ENCODE peak calls at places on chromosomes 5 and 9, in four cellular contexts. M is T-helper 1 cell, B is NCI-H774, X is GM10248. E is an unnamed sample.

GRCh38 chr5:109987970-109988369 is 298.2 kb downstream of the MAN2A1 start:
- DNase-seq in B (no peak), M (no peak), X (no peak), E (no peak)

GRCh38 chr5:34026089-34026761 is 16.8 kb downstream of the C1QTNF3 start:
- DNase-seq in M (no peak), B (no peak), X (no peak), E (no peak)

GRCh38 chr5:4050203-4050602 is 454.6 kb downstream of the IRX1 start:
- DNase-seq in B (no peak), X (no peak), M (no peak), E (peak)

GRCh38 chr5:120062515-120062917 is 401.6 kb upstream of the PRR16 start:
- DNase-seq in M (no peak), B (no peak), X (no peak), E (no peak)

GRCh38 chr5:142012792-142013388 is at the start of gene GNPDA1:
- DNase-seq in X (peak), M (peak), B (peak), E (peak)

GRCh38 chr5:134784241-134784920 is 25.8 kb downstream of the DDX46 start:
- DNase-seq in B (no peak), M (no peak), X (no peak), E (no peak)

GRCh38 chr5:111932628-111933027 is 175.6 kb upstream of the NREP start:
- DNase-seq in B (no peak), M (no peak), X (no peak), E (no peak)

GRCh38 chr9:133043449-133044035 is 12.7 kb downstream of the GTF3C5 start:
- DNase-seq in M (no peak), X (peak), B (no peak), E (no peak)

GRCh38 chr9:96874947-96875459 is 20.7 kb upstream of the ZNF782 start:
- DNase-seq in M (no peak), X (peak), B (peak), E (peak)

GRCh38 chr5:31149072-31149471 is 44.4 kb upstream of the CDH6 start:
- DNase-seq in B (no peak), M (no peak), X (no peak), E (no peak)

GRCh38 chr9:100394032-100394695 is 32.8 kb upstream of the MSANTD3 start:
- DNase-seq in X (no peak), M (no peak), B (no peak), E (no peak)

GRCh38 chr9:132422574-132422973 is 12.6 kb downstream of the CFAP77 start:
- DNase-seq in M (no peak), X (no peak), B (no peak), E (no peak)

GRCh38 chr9:79551999-79552398 is 19.8 kb upstream of the TLE4 start:
- DNase-seq in X (no peak), M (no peak), B (no peak), E (no peak)

GRCh38 chr9:12748016-12748415 is 26.8 kb upstream of the LURAP1L start:
- DNase-seq in B (no peak), M (no peak), X (no peak), E (no peak)

GRCh38 chr9:128494108-128494742 is 10.3 kb upstream of the GLE1 start:
- DNase-seq in X (no peak), B (peak), M (no peak), E (no peak)

GRCh38 chr9:16870606-16871357 is at the start of gene BNC2:
- DNase-seq in B (no peak), M (no peak), X (peak), E (peak)

GRCh38 chr9:104895572-104895971 is 32.4 kb downstream of the ABCA1 start:
- DNase-seq in X (no peak), B (no peak), M (no peak), E (no peak)

GRCh38 chr9:114619205-114619758 is 8.2 kb downstream of the TMEM268 start:
- DNase-seq in X (peak), B (no peak), M (no peak), E (peak)

GRCh38 chr9:72356019-72356653 is 8.9 kb downstream of the ZFAND5 start:
- DNase-seq in M (no peak), B (no peak), X (no peak), E (no peak)

GRCh38 chr5:136174021-136174659 is 18.8 kb downstream of the SMIM32 start:
- DNase-seq in X (peak), B (peak), M (no peak), E (peak)

GRCh38 chr5:52915176-52915875 is 73.8 kb upstream of the ITGA2 start:
- DNase-seq in B (no peak), X (peak), M (no peak), E (peak)

GRCh38 chr9:6234014-6234413 is 18.4 kb downstream of the IL33 start:
- DNase-seq in B (no peak), X (no peak), M (no peak), E (no peak)

GRCh38 chr9:107707419-107707837 is 217.9 kb upstream of the KLF4 start:
- DNase-seq in B (no peak), M (no peak), X (no peak), E (no peak)

GRCh38 chr9:13705913-13706312 is 426.4 kb upstream of the MPDZ start:
- DNase-seq in B (no peak), M (no peak), X (no peak), E (no peak)

E was measured in MM.1S.